ENCODE peak calls at places on chromosome 10, in five cellular contexts. Y, S, K, L and P are unnamed samples.

GRCh38 chr10:47294057-47294456 is 5.9 kb upstream of the GDF10 start:
- DNase-seq in Y (no peak), S (no peak), K (no peak), L (no peak), P (no peak)

GRCh38 chr10:78412605-78413004 is 378.9 kb downstream of the RPS24 start:
- DNase-seq in Y (no peak), S (no peak), K (no peak), L (no peak), P (no peak)

GRCh38 chr10:374354-374753 is 239.1 kb downstream of the ZMYND11 start:
- DNase-seq in Y (no peak), S (no peak), K (no peak), L (no peak), P (no peak)

GRCh38 chr10:125611756-125612155 is 71.2 kb downstream of the TEX36 start:
- DNase-seq in Y (no peak), S (no peak), K (no peak), L (no peak), P (no peak)

GRCh38 chr10:78341953-78342614 is 308.4 kb downstream of the RPS24 start:
- DNase-seq in Y (no peak), S (no peak), K (no peak), L (no peak), P (no peak)

GRCh38 chr10:92702301-92702916 is 12.7 kb downstream of the HHEX start:
- DNase-seq in Y (no peak), S (no peak), K (no peak), L (no peak), P (no peak)

GRCh38 chr10:32155075-32155516 is 98.9 kb upstream of the KIF5B start:
- DNase-seq in Y (no peak), S (no peak), K (no peak), L (no peak), P (no peak)

GRCh38 chr10:131072651-131073468 is 238.7 kb downstream of the TCERG1L start:
- DNase-seq in Y (no peak), S (no peak), K (no peak), L (no peak), P (no peak)

GRCh38 chr10:74822583-74823089 is 3.8 kb upstream of the KAT6B start:
- DNase-seq in Y (no peak), S (no peak), K (no peak), L (no peak), P (no peak)

GRCh38 chr10:52453501-52453900 is 139.4 kb downstream of the DKK1 start:
- DNase-seq in Y (no peak), S (no peak), K (no peak), L (no peak), P (no peak)

GRCh38 chr10:20302033-20302432 is 485.8 kb downstream of the PLXDC2 start:
- DNase-seq in Y (no peak), S (no peak), K (no peak), L (no peak), P (no peak)

GRCh38 chr10:112275512-112276245 is 7.5 kb upstream of the TECTB start:
- DNase-seq in Y (peak; percentile 98), S (no peak), K (no peak), L (no peak), P (no peak)

GRCh38 chr10:89393898-89394297 is 1.5 kb downstream of the IFIT1 start:
- DNase-seq in Y (no peak), S (no peak), K (no peak), L (no peak), P (no peak)

GRCh38 chr10:130763491-130763890 is 548.0 kb downstream of the TCERG1L start:
- DNase-seq in Y (no peak), S (no peak), K (no peak), L (no peak), P (no peak)

GRCh38 chr10:58457761-58458616 is 54.7 kb upstream of the BICC1 start:
- DNase-seq in Y (peak; percentile 92), S (no peak), K (no peak), L (no peak), P (no peak)

GRCh38 chr10:69335063-69335587 is 56.8 kb downstream of the HK1 start:
- DNase-seq in Y (no peak), S (no peak), K (no peak), L (peak; percentile 42), P (peak; percentile 21)

GRCh38 chr10:113454341-113455061 is 98.4 kb upstream of the HABP2 start:
- DNase-seq in Y (peak; percentile 5), S (no peak), K (no peak), L (peak; percentile 8), P (no peak)

GRCh38 chr10:35447693-35448407 is 111.5 kb downstream of the CCNY start:
- DNase-seq in Y (peak; percentile 86), S (no peak), K (peak; percentile 23), L (no peak), P (peak; percentile 74)

GRCh38 chr10:79020605-79021004 is 48.2 kb upstream of the ZMIZ1 start:
- DNase-seq in Y (no peak), S (no peak), K (no peak), L (no peak), P (no peak)

GRCh38 chr10:130742936-130743675 is 568.4 kb downstream of the TCERG1L start:
- DNase-seq in Y (no peak), S (no peak), K (no peak), L (no peak), P (no peak)

GRCh38 chr10:32692174-32692573 is 246.2 kb downstream of the CCDC7 start:
- DNase-seq in Y (peak; percentile 12), S (no peak), K (no peak), L (no peak), P (no peak)

GRCh38 chr10:101011517-101012423 is 12.2 kb downstream of the LZTS2 start:
- DNase-seq in Y (peak; percentile 73), S (no peak), K (no peak), L (no peak), P (peak; percentile 17)